ENCODE peak calls at places on chromosome 10, in four cellular contexts. X is endothelial cell of umbilical vein, C is body of pancreas, Y is transverse colon. I is an unnamed sample. For H3K9me3, the result is how much of the 10 kb centered on the place peaks cover.

GRCh38 chr10:121580276-121581116 is 17.7 kb downstream of the FGFR2 start:
- DNase-seq in Y (no peak), X (no peak), C (no peak), I (no peak)

GRCh38 chr10:131654471-131655087 is 246.2 kb upstream of the PPP2R2D start:
- DNase-seq in X (no peak), Y (no peak), C (no peak), I (no peak)

GRCh38 chr10:101859530-101859929 is 15.9 kb upstream of the KCNIP2 start:
- DNase-seq in C (no peak), Y (no peak), X (no peak), I (no peak)

GRCh38 chr10:43299579-43299978 is 32.7 kb upstream of the RASGEF1A start:
- DNase-seq in X (no peak), C (no peak), Y (peak), I (no peak)

GRCh38 chr10:114915294-114915693 is 22.7 kb upstream of the TRUB1 start:
- DNase-seq in Y (no peak), X (no peak), C (no peak), I (no peak)

GRCh38 chr10:79243211-79244067 is 103.8 kb upstream of the PPIF start:
- DNase-seq in C (no peak), Y (peak), X (peak), I (no peak)

GRCh38 chr10:89167915-89168314 is 39.2 kb downstream of the CH25H start:
- DNase-seq in C (no peak), Y (no peak), X (no peak), I (no peak)

GRCh38 chr10:20593649-20594048 is 303.5 kb downstream of the NEBL start:
- DNase-seq in X (no peak), C (no peak), Y (no peak), I (no peak)

GRCh38 chr10:110651044-110651958 is 7.2 kb downstream of the RBM20 start:
- DNase-seq in Y (no peak), C (no peak), X (no peak), I (no peak)

GRCh38 chr10:61898435-61898778 is 3.1 kb upstream of the ARID5B start:
- DNase-seq in Y (no peak), X (no peak), C (no peak), I (no peak)

GRCh38 chr10:93992400-93993030 is 1.2 kb upstream of the PLCE1 start:
- DNase-seq in Y (no peak), C (no peak), X (no peak), I (no peak)

GRCh38 chr10:8911032-8911431 is 856.5 kb downstream of the GATA3 start:
- DNase-seq in C (no peak), Y (no peak), X (no peak), I (no peak)

GRCh38 chr10:8910314-8910713 is 855.8 kb downstream of the GATA3 start:
- DNase-seq in C (peak), X (no peak), Y (no peak), I (no peak)

GRCh38 chr10:8902926-8903325 is 848.4 kb downstream of the GATA3 start:
- DNase-seq in X (no peak), Y (no peak), C (no peak), I (no peak)

GRCh38 chr10:8912108-8912507 is 857.6 kb downstream of the GATA3 start:
- DNase-seq in Y (no peak), C (no peak), X (no peak), I (no peak)

GRCh38 chr10:8908013-8908412 is 853.5 kb downstream of the GATA3 start:
- DNase-seq in X (no peak), C (no peak), Y (no peak), I (no peak)
- TF ChIP-seq CTCF in X (no peak), C (no peak), Y (no peak), I (no peak)

GRCh38 chr10:44949127-44949802 is 10.3 kb upstream of the RASSF4 start:
- DNase-seq in C (no peak), Y (no peak), X (no peak), I (no peak)
- H3K9me3 ChIP-seq in C (under half), Y (under half), X (under half), I (under half)

GRCh38 chr10:6283632-6284031 is 80.9 kb downstream of the PFKFB3 start:
- DNase-seq in X (no peak), Y (no peak), C (no peak), I (no peak)

GRCh38 chr10:6280291-6280690 is 77.6 kb downstream of the PFKFB3 start:
- DNase-seq in Y (no peak), X (no peak), C (no peak), I (no peak)

GRCh38 chr10:6279540-6280267 is 77.0 kb downstream of the PFKFB3 start:
- DNase-seq in Y (no peak), C (peak), X (peak), I (no peak)

GRCh38 chr10:6278519-6279120 is 75.9 kb downstream of the PFKFB3 start:
- DNase-seq in X (no peak), Y (no peak), C (no peak), I (no peak)

DNA sequence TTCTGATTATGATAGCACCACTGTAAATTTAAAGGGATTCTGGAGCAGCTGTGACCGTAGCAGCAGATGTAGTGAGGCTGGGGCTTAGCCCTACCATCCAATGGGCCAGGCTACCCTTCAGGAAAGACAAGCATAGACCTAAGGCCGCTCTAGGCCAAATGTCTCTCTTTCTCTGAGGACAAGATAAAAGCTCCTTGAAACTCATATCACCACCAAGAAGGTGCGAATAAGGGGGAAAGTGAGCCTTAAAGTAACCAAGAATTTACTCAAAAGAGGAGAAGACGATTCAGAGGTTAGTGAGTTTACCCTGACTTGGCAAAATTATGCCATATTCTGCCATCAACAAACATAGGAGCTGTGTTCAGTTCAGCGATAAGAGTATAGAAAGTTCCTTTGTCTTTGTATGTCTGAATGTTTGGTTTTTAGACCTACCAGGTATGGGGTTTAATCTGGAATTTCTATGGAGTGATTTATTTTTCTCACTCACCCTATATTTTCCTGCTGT is 79.8 kb downstream of the PFKFB3 start:
- DNase-seq in Y (no peak), C (no peak), X (no peak), I (no peak)
- TF ChIP-seq CTCF in Y (no peak), C (no peak), X (no peak), I (no peak)

DNA sequence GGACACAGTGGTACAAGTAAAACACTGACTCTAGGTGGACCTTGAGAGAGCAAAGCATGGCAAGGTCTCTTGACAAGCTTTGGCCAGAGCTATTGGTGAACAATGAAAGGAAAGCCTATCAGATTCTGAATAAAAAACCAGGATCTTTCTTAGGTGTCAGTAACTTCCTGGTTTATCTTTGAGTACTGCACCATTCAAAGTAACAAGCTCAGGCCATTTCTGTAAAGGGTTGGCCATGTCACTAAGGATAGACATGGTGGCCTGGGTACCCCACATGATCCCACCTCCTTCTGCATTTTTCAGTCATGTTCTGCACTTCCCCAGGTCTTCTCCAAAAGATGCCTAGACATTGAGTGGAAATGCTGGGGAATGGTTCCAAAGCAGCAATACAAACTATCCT is 242.1 kb downstream of the ARHGAP12 start:
- DNase-seq in C (no peak), X (no peak), Y (no peak), I (no peak)
- H3K9me3 ChIP-seq in C (under half), X (under half), Y (under half), I (under half)

GRCh38 chr10:73992899-73993788 is 4.8 kb upstream of the VCL start:
- DNase-seq in X (peak), C (no peak), Y (no peak), I (no peak)

GRCh38 chr10:73991846-73992245 is 6.1 kb upstream of the VCL start:
- DNase-seq in Y (peak), C (peak), X (no peak), I (no peak)

GRCh38 chr10:73995035-73995358 is 2.9 kb upstream of the VCL start:
- DNase-seq in C (no peak), Y (no peak), X (no peak), I (no peak)

GRCh38 chr10:73989594-73990142 is 8.2 kb upstream of the VCL start:
- DNase-seq in C (no peak), X (no peak), Y (no peak), I (no peak)

GRCh38 chr10:73991203-73991602 is 6.7 kb upstream of the VCL start:
- DNase-seq in Y (no peak), X (no peak), C (no peak), I (no peak)
- TF ChIP-seq CTCF in Y (no peak), X (no peak), C (no peak), I (no peak)